ENCODE peak calls at places on chromosomes 2 and 18, in six cellular contexts. One of them, this sample, is unnamed. For H3K4me1, the result is how much of the 10 kb centered on the place peaks cover.

GRCh38 chr2:227783404-227784138 is 30.1 kb upstream of the CCL20 start:
- DNase-seq in neural progenitor cell: no peak
- DNase-seq in GM12878: peak
- DNase-seq in astrocyte: no peak
- DNase-seq in mammary epithelial cell: no peak
- DNase-seq in PC-3: no peak
- DNase-seq in this sample: no peak

GRCh38 chr2:10001551-10001950 is 41.8 kb upstream of the KLF11 start:
- DNase-seq in neural progenitor cell: no peak
- DNase-seq in GM12878: no peak
- DNase-seq in astrocyte: no peak
- DNase-seq in mammary epithelial cell: no peak
- DNase-seq in PC-3: no peak
- DNase-seq in this sample: no peak

GRCh38 chr2:108184421-108184820 is 55.3 kb upstream of the SULT1C3 start:
- DNase-seq in neural progenitor cell: peak
- DNase-seq in GM12878: no peak
- DNase-seq in astrocyte: no peak
- DNase-seq in mammary epithelial cell: no peak
- DNase-seq in PC-3: peak
- DNase-seq in this sample: peak

GRCh38 chr2:58569460-58570185 is 328.5 kb upstream of the FANCL start:
- DNase-seq in neural progenitor cell: no peak
- DNase-seq in GM12878: no peak
- DNase-seq in astrocyte: peak
- DNase-seq in mammary epithelial cell: peak
- DNase-seq in PC-3: peak
- DNase-seq in this sample: peak

GRCh38 chr18:72161686-72162085 is 382.5 kb downstream of the CBLN2 start:
- DNase-seq in neural progenitor cell: no peak
- DNase-seq in GM12878: no peak
- DNase-seq in astrocyte: peak
- DNase-seq in mammary epithelial cell: no peak
- DNase-seq in PC-3: no peak
- DNase-seq in this sample: no peak

GRCh38 chr2:59301466-59302402 is 1060.6 kb upstream of the FANCL start:
- DNase-seq in neural progenitor cell: peak
- DNase-seq in GM12878: no peak
- DNase-seq in astrocyte: peak
- DNase-seq in mammary epithelial cell: peak
- DNase-seq in PC-3: peak
- DNase-seq in this sample: peak

GRCh38 chr18:62979172-62979571 is 263.8 kb downstream of the PHLPP1 start:
- DNase-seq in neural progenitor cell: no peak
- DNase-seq in GM12878: no peak
- DNase-seq in astrocyte: peak
- DNase-seq in mammary epithelial cell: peak
- DNase-seq in PC-3: peak
- DNase-seq in this sample: no peak

GRCh38 chr18:67514901-67515540 is 1.5 kb downstream of the DSEL start:
- DNase-seq in neural progenitor cell: no peak
- DNase-seq in GM12878: no peak
- DNase-seq in astrocyte: no peak
- DNase-seq in mammary epithelial cell: no peak
- DNase-seq in PC-3: peak
- DNase-seq in this sample: no peak

GRCh38 chr2:69973335-69973735 is 11.9 kb upstream of the ASPRV1 start:
- DNase-seq in neural progenitor cell: no peak
- DNase-seq in GM12878: no peak
- DNase-seq in astrocyte: peak
- DNase-seq in mammary epithelial cell: no peak
- DNase-seq in PC-3: no peak
- DNase-seq in this sample: no peak

GRCh38 chr2:58900664-58901063 is 659.5 kb upstream of the FANCL start:
- DNase-seq in neural progenitor cell: no peak
- DNase-seq in GM12878: no peak
- DNase-seq in astrocyte: no peak
- DNase-seq in mammary epithelial cell: no peak
- DNase-seq in PC-3: no peak
- DNase-seq in this sample: no peak

GRCh38 chr2:12587729-12588522 is 128.8 kb upstream of the TRIB2 start:
- DNase-seq in neural progenitor cell: no peak
- DNase-seq in GM12878: peak
- DNase-seq in astrocyte: peak
- DNase-seq in mammary epithelial cell: peak
- DNase-seq in PC-3: peak
- DNase-seq in this sample: peak

GRCh38 chr2:222862068-222862914 is 1.5 kb downstream of the ACSL3 start:
- DNase-seq in neural progenitor cell: peak
- DNase-seq in GM12878: no peak
- DNase-seq in astrocyte: no peak
- DNase-seq in mammary epithelial cell: peak
- DNase-seq in PC-3: peak
- DNase-seq in this sample: peak

GRCh38 chr2:47535073-47535472 is 132.1 kb downstream of the MSH2 start:
- DNase-seq in neural progenitor cell: no peak
- DNase-seq in GM12878: no peak
- DNase-seq in astrocyte: no peak
- DNase-seq in mammary epithelial cell: no peak
- DNase-seq in PC-3: no peak
- DNase-seq in this sample: no peak

GRCh38 chr2:156649596-156649995 is 213.4 kb downstream of the GPD2 start:
- DNase-seq in neural progenitor cell: no peak
- DNase-seq in GM12878: no peak
- DNase-seq in astrocyte: peak
- DNase-seq in mammary epithelial cell: no peak
- DNase-seq in PC-3: no peak
- DNase-seq in this sample: peak

GRCh38 chr2:146990311-146990781 is 854.5 kb upstream of the ACVR2A start:
- DNase-seq in neural progenitor cell: no peak
- DNase-seq in GM12878: no peak
- DNase-seq in astrocyte: peak
- DNase-seq in mammary epithelial cell: no peak
- DNase-seq in PC-3: no peak
- DNase-seq in this sample: no peak

GRCh38 chr2:99337931-99338580 is 867 bp downstream of the EIF5B start:
- DNase-seq in neural progenitor cell: peak
- DNase-seq in GM12878: no peak
- DNase-seq in astrocyte: peak
- DNase-seq in mammary epithelial cell: peak
- DNase-seq in PC-3: peak
- DNase-seq in this sample: no peak

GRCh38 chr2:168348076-168348475 is 100.7 kb upstream of the STK39 start:
- DNase-seq in neural progenitor cell: peak
- DNase-seq in GM12878: no peak
- DNase-seq in astrocyte: peak
- DNase-seq in mammary epithelial cell: no peak
- DNase-seq in PC-3: peak
- DNase-seq in this sample: peak

GRCh38 chr2:164551519-164551918 is 69.8 kb downstream of the GRB14 start:
- DNase-seq in neural progenitor cell: no peak
- DNase-seq in GM12878: no peak
- DNase-seq in astrocyte: no peak
- DNase-seq in mammary epithelial cell: no peak
- DNase-seq in PC-3: no peak
- DNase-seq in this sample: no peak

GRCh38 chr18:67875057-67875456 is 358.5 kb upstream of the DSEL start:
- DNase-seq in neural progenitor cell: peak
- DNase-seq in GM12878: no peak
- DNase-seq in astrocyte: peak
- DNase-seq in mammary epithelial cell: no peak
- DNase-seq in PC-3: peak
- DNase-seq in this sample: no peak

GRCh38 chr2:167127135-167127534 is 238.9 kb downstream of the XIRP2 start:
- DNase-seq in neural progenitor cell: no peak
- DNase-seq in GM12878: no peak
- DNase-seq in astrocyte: peak
- DNase-seq in mammary epithelial cell: peak
- DNase-seq in PC-3: peak
- DNase-seq in this sample: peak

GRCh38 chr2:214203744-214204289 is 207.0 kb upstream of the VWC2L start:
- DNase-seq in neural progenitor cell: no peak
- DNase-seq in GM12878: no peak
- DNase-seq in astrocyte: no peak
- DNase-seq in mammary epithelial cell: peak
- DNase-seq in PC-3: no peak
- DNase-seq in this sample: no peak

GRCh38 chr2:149040451-149040850 is 2.0 kb downstream of the LYPD6B start:
- DNase-seq in neural progenitor cell: peak
- DNase-seq in GM12878: no peak
- DNase-seq in astrocyte: no peak
- DNase-seq in mammary epithelial cell: peak
- DNase-seq in PC-3: peak
- DNase-seq in this sample: peak

GRCh38 chr2:108621087-108621559 is 86.9 kb downstream of the LIMS1 start:
- DNase-seq in neural progenitor cell: peak
- DNase-seq in GM12878: no peak
- DNase-seq in astrocyte: peak
- DNase-seq in mammary epithelial cell: peak
- DNase-seq in PC-3: peak
- DNase-seq in this sample: peak

GRCh38 chr2:119692954-119693353 is 14.0 kb downstream of the TMEM177 start:
- DNase-seq in neural progenitor cell: no peak
- DNase-seq in GM12878: no peak
- DNase-seq in astrocyte: no peak
- DNase-seq in mammary epithelial cell: no peak
- DNase-seq in PC-3: no peak
- DNase-seq in this sample: no peak

GRCh38 chr18:9808190-9808529 is 77.6 kb upstream of the TXNDC2 start:
- DNase-seq in neural progenitor cell: no peak
- DNase-seq in GM12878: no peak
- DNase-seq in astrocyte: no peak
- DNase-seq in mammary epithelial cell: no peak
- DNase-seq in PC-3: no peak
- DNase-seq in this sample: no peak

GRCh38 chr2:150517951-150518680 is 30.6 kb upstream of the RND3 start:
- DNase-seq in neural progenitor cell: no peak
- DNase-seq in GM12878: no peak
- DNase-seq in astrocyte: peak
- DNase-seq in mammary epithelial cell: peak
- DNase-seq in PC-3: peak
- DNase-seq in this sample: no peak

GRCh38 chr2:55150834-55151233 is 81.3 kb downstream of the CLHC1 start:
- DNase-seq in neural progenitor cell: no peak
- DNase-seq in GM12878: no peak
- DNase-seq in astrocyte: no peak
- DNase-seq in mammary epithelial cell: no peak
- DNase-seq in PC-3: no peak
- DNase-seq in this sample: no peak

GRCh38 chr2:86142737-86143257 is 36.8 kb downstream of the PTCD3 start:
- DNase-seq in neural progenitor cell: no peak
- DNase-seq in GM12878: no peak
- DNase-seq in astrocyte: no peak
- DNase-seq in mammary epithelial cell: no peak
- DNase-seq in PC-3: no peak
- DNase-seq in this sample: no peak

DNA sequence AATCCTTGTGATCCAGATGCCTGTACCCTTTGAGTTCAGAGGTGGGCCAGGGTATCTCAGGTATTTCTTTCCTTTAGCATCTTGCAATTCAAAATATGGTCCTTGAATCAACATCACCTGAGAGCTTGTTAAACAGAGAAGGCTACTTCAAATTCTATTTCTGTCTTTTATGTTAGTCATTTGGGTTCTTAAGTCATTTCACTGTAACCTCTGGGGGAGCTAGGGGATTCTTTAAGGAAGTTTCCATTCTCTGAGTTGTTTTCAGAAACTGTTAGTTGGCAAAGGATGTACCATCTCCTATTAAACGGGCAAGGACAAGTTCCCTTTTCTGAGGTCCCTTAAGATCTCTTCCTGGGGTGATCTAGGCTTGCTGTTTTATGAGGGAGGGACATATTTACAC is 16.6 kb downstream of the CFLAR start:
- DNase-seq in neural progenitor cell: no peak
- DNase-seq in GM12878: no peak
- DNase-seq in astrocyte: no peak
- DNase-seq in mammary epithelial cell: peak
- DNase-seq in PC-3: no peak
- DNase-seq in this sample: no peak
- H3K4me1 ChIP-seq in neural progenitor cell: under half
- H3K4me1 ChIP-seq in GM12878: under half
- H3K4me1 ChIP-seq in astrocyte: under half
- H3K4me1 ChIP-seq in mammary epithelial cell: half or more
- H3K4me1 ChIP-seq in PC-3: under half
- H3K4me1 ChIP-seq in this sample: under half

GRCh38 chr2:130251520-130251864 is 53.3 kb upstream of the TUBA3E start:
- DNase-seq in neural progenitor cell: no peak
- DNase-seq in GM12878: no peak
- DNase-seq in astrocyte: no peak
- DNase-seq in mammary epithelial cell: no peak
- DNase-seq in PC-3: no peak
- DNase-seq in this sample: no peak

GRCh38 chr2:130251865-130252620 is 53.8 kb upstream of the TUBA3E start:
- DNase-seq in neural progenitor cell: no peak
- DNase-seq in GM12878: no peak
- DNase-seq in astrocyte: no peak
- DNase-seq in mammary epithelial cell: no peak
- DNase-seq in PC-3: no peak
- DNase-seq in this sample: no peak

GRCh38 chr2:130252880-130253645 is 54.8 kb upstream of the TUBA3E start:
- DNase-seq in neural progenitor cell: no peak
- DNase-seq in GM12878: no peak
- DNase-seq in astrocyte: no peak
- DNase-seq in mammary epithelial cell: peak
- DNase-seq in PC-3: no peak
- DNase-seq in this sample: no peak
- H3K4me3 ChIP-seq in neural progenitor cell: no peak
- H3K4me3 ChIP-seq in GM12878: no peak
- H3K4me3 ChIP-seq in astrocyte: no peak
- H3K4me3 ChIP-seq in mammary epithelial cell: peak
- H3K4me3 ChIP-seq in PC-3: no peak
- H3K4me3 ChIP-seq in this sample: no peak

GRCh38 chr2:111710613-111711012 is 173.4 kb downstream of the ANAPC1 start:
- DNase-seq in neural progenitor cell: no peak
- DNase-seq in GM12878: no peak
- DNase-seq in astrocyte: no peak
- DNase-seq in mammary epithelial cell: no peak
- DNase-seq in PC-3: no peak
- DNase-seq in this sample: no peak
- H2AFZ ChIP-seq in neural progenitor cell: no peak
- H2AFZ ChIP-seq in GM12878: no peak
- H2AFZ ChIP-seq in astrocyte: no peak
- H2AFZ ChIP-seq in mammary epithelial cell: no peak
- H2AFZ ChIP-seq in PC-3: no peak
- H2AFZ ChIP-seq in this sample: no peak

DNA sequence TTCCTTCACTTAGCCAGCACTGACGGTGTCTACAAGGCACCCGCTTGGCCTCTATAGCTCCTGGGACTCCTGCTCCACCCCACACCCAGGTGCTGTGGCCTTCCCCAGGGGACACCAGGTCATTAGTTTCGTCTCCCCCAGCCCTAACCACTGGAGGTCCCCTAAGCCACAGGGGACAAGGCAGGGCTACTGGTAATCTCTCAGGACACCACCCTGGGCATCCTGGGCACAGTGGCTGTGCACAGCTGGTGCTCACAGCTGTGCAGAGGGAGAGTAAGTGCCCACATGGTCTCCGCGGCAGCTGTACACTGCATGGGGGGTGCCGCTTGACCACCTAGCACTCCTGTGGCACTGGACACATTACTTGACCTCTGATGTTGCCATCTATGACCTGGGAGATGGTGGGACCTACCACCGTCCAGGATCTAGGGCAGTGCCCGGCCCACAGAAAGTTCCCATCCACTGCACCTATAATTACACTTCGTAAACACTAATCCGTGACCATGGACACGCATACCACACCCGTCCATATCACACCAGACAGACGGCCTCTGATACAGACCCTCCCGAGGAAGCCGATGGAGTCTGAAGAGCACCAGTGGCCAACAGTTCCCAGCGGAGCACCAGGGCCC is 133.9 kb downstream of the HDAC4 start:
- DNase-seq in neural progenitor cell: no peak
- DNase-seq in GM12878: no peak
- DNase-seq in astrocyte: no peak
- DNase-seq in mammary epithelial cell: no peak
- DNase-seq in PC-3: no peak
- DNase-seq in this sample: no peak
- H3K4me1 ChIP-seq in neural progenitor cell: under half
- H3K4me1 ChIP-seq in GM12878: under half
- H3K4me1 ChIP-seq in astrocyte: under half
- H3K4me1 ChIP-seq in mammary epithelial cell: under half
- H3K4me1 ChIP-seq in PC-3: under half
- H3K4me1 ChIP-seq in this sample: under half

This sample was measured in hepatocyte.